ENCODE peak calls at places on chromosomes 6 and 20, in nine cellular contexts. H, M, O, W, D, S, B, T and J are unnamed samples.

GRCh38 chr6:20978176-20978614 is 443.9 kb downstream of the CDKAL1 start:
- DNase-seq in H (peak; percentile 94), M (no peak), O (no peak), W (peak; percentile 7), D (no peak), S (peak; percentile 60), B (no peak), T (no peak), J (no peak)

GRCh38 chr6:96104910-96105309 is 89.1 kb downstream of the FUT9 start:
- DNase-seq in H (no peak), M (peak; percentile 18), O (no peak), W (no peak), D (no peak), S (no peak), B (no peak), T (no peak), J (no peak)

GRCh38 chr20:63751471-63752271 is 12.1 kb downstream of the SLC2A4RG start:
- DNase-seq in H (no peak), M (no peak), O (no peak), W (no peak), D (no peak), S (no peak), B (no peak), T (peak; percentile 70), J (no peak)

GRCh38 chr20:10665027-10665561 is 8.7 kb downstream of the JAG1 start:
- DNase-seq in H (no peak), M (peak; percentile 83), O (peak; percentile 53), W (peak; percentile 45), D (no peak), S (no peak), B (no peak), T (no peak), J (no peak)

GRCh38 chr6:8065519-8065911 is 1.3 kb upstream of the BLOC1S5 start:
- DNase-seq in H (peak; percentile 12), M (peak; percentile 40), O (no peak), W (no peak), D (no peak), S (no peak), B (no peak), T (no peak), J (no peak)

GRCh38 chr6:42819803-42820508 is 38.1 kb downstream of the BICRAL start:
- DNase-seq in H (peak; percentile 54), M (peak; percentile 10), O (peak; percentile 21), W (peak; percentile 51), D (no peak), S (no peak), B (no peak), T (no peak), J (no peak)

GRCh38 chr6:134247271-134247833 is 70.6 kb downstream of the SGK1 start:
- DNase-seq in H (no peak), M (peak; percentile 79), O (peak; percentile 27), W (no peak), D (no peak), S (no peak), B (no peak), T (no peak), J (no peak)

GRCh38 chr6:163836916-163837660 is 422.6 kb downstream of the QKI start:
- DNase-seq in H (no peak), M (no peak), O (no peak), W (no peak), D (no peak), S (no peak), B (no peak), T (no peak), J (no peak)

GRCh38 chr6:151900256-151900655 is 92.8 kb downstream of the ESR1 start:
- DNase-seq in H (no peak), M (peak; percentile 53), O (no peak), W (no peak), D (no peak), S (no peak), B (no peak), T (no peak), J (no peak)

GRCh38 chr20:45944965-45945677 is 10.6 kb downstream of the PCIF1 start:
- DNase-seq in H (no peak), M (no peak), O (peak; percentile 74), W (no peak), D (no peak), S (no peak), B (no peak), T (no peak), J (no peak)

GRCh38 chr20:45948261-45948733 is 13.8 kb downstream of the PCIF1 start:
- DNase-seq in H (no peak), M (no peak), O (no peak), W (no peak), D (no peak), S (no peak), B (no peak), T (peak; percentile 62), J (no peak)

GRCh38 chr20:45947110-45947866 is 12.8 kb downstream of the PCIF1 start:
- DNase-seq in H (no peak), M (no peak), O (no peak), W (no peak), D (no peak), S (no peak), B (no peak), T (peak; percentile 80), J (no peak)

GRCh38 chr20:45945678-45946148 is 11.2 kb downstream of the PCIF1 start:
- DNase-seq in H (peak; percentile 39), M (no peak), O (peak; percentile 44), W (no peak), D (peak; percentile 65), S (no peak), B (no peak), T (no peak), J (no peak)

GRCh38 chr20:45946149-45946970 is 11.9 kb downstream of the PCIF1 start:
- DNase-seq in H (peak; percentile 87), M (peak; percentile 51), O (peak; percentile 90), W (peak; percentile 40), D (peak; percentile 97), S (no peak), B (peak; percentile 51), T (peak; percentile 73), J (no peak)
- H3K4me3 ChIP-seq in H (no peak overlapping the region), M (no peak overlapping the region), O (no peak overlapping the region), W (no peak overlapping the region), D (no peak overlapping the region), S (no peak overlapping the region), B (no peak overlapping the region), T (no peak overlapping the region), J (no peak overlapping the region)

DNA sequence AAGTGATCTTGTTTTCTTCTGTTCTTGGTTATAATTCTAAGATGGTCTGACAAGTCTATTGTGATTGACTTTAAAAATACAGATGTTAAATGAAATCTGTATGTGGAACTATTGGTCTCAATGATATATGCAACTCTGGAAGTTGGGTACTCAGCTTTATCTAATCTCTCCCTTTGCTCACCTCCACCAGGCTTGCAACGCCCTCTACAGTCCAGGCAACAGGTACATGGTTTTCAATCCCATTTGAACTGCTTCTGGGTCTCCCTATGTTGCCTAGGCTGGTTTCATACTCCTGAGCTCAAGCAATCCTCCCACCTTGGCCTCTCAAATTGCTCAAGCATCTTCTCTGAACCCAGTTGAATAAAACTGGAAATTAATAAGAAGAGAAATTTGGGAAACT is 25.6 kb upstream of the HLA-DQB1 start:
- DNase-seq in H (peak; percentile 3), M (peak; percentile 49), O (no peak), W (peak; percentile 4), D (no peak), S (no peak), B (peak; percentile 43), T (no peak), J (no peak)
- TF ChIP-seq CTCF in H (peak; percentile 6), M (peak; percentile 56), O (peak; percentile 32), W (peak; percentile 16), D (no peak), S (peak; percentile 14), B (peak; percentile 40), T (peak; percentile 48), J (no peak)

GRCh38 chr6:125101656-125102055 is 51.9 kb upstream of the TPD52L1 start:
- DNase-seq in H (peak; percentile 50), M (peak; percentile 60), O (no peak), W (peak; percentile 23), D (no peak), S (no peak), B (no peak), T (no peak), J (no peak)

GRCh38 chr6:125102901-125103300 is 50.7 kb upstream of the TPD52L1 start:
- DNase-seq in H (peak; percentile 88), M (peak; percentile 75), O (no peak), W (peak; percentile 94), D (no peak), S (peak; percentile 90), B (no peak), T (no peak), J (peak; percentile 55)

GRCh38 chr6:125102411-125102810 is 51.2 kb upstream of the TPD52L1 start:
- DNase-seq in H (no peak), M (no peak), O (no peak), W (peak; percentile 63), D (no peak), S (no peak), B (no peak), T (no peak), J (no peak)

GRCh38 chr6:125107048-125107447 is 46.5 kb upstream of the TPD52L1 start:
- DNase-seq in H (no peak), M (no peak), O (no peak), W (no peak), D (no peak), S (no peak), B (no peak), T (no peak), J (no peak)

DNA sequence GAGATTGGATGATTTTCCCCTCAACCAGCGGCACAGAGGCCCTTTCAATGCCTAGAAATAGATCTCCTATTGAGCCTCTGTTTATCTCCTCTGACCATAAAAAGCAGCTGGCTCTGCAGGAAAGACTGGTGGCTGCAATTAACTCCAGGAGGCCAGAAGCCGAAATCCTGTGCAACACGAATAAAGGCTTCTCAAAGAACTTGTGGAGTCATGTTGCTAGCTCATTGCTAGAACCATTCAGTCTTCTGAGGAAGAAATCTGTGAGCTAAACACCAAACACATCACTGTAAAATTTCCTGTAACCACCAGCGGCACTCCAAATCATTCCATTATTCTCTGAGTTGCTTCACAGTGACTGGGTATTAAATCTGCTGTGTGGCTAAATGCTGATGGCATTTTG is 49.1 kb upstream of the TPD52L1 start:
- DNase-seq in H (peak; percentile 74), M (peak; percentile 73), O (no peak), W (peak; percentile 49), D (no peak), S (peak; percentile 89), B (no peak), T (no peak), J (peak; percentile 68)
- H3K4me3 ChIP-seq in H (no peak overlapping the region), M (no peak overlapping the region), O (no peak overlapping the region), W (no peak overlapping the region), D (no peak overlapping the region), S (no peak overlapping the region), B (no peak overlapping the region), T (no peak overlapping the region), J (no peak overlapping the region)

GRCh38 chr6:145508107-145508506 is 227.2 kb downstream of the EPM2A start:
- DNase-seq in H (peak; percentile 2), M (peak; percentile 9), O (no peak), W (peak; percentile 3), D (no peak), S (no peak), B (no peak), T (no peak), J (no peak)
- TF ChIP-seq CTCF in H (no peak), M (peak; percentile 24), O (no peak), W (peak; percentile 28), D (no peak), S (no peak), B (no peak), T (no peak), J (peak; percentile 17)